ENCODE peak calls at places on chromosomes 4 and X, in six cellular contexts. G, R, A, Y, P and E are unnamed samples.

GRCh38 chr4:63556332-63556731 is 852.9 kb downstream of the TECRL start:
- DNase-seq in G (no peak), R (no peak), A (no peak), Y (no peak), P (no peak), E (no peak)

GRCh38 chrX:115038406-115038805 is 21.0 kb upstream of the IL13RA2 start:
- DNase-seq in G (no peak), R (no peak), A (no peak), Y (no peak), P (no peak), E (no peak)

GRCh38 chrX:130944230-130944629 is 41.2 kb upstream of the ENOX2 start:
- DNase-seq in G (no peak), R (no peak), A (no peak), Y (no peak), P (no peak), E (no peak)

GRCh38 chrX:39058724-39059123 is 257.5 kb downstream of the MID1IP1 start:
- DNase-seq in G (no peak), R (no peak), A (no peak), Y (no peak), P (no peak), E (no peak)

GRCh38 chr4:165324203-165324917 is 3.1 kb upstream of the MSMO1 start:
- DNase-seq in G (no peak), R (no peak), A (no peak), Y (no peak), P (no peak), E (no peak)

GRCh38 chrX:148133099-148133725 is 152.1 kb downstream of the FMR1NB start:
- DNase-seq in G (no peak), R (no peak), A (no peak), Y (no peak), P (no peak), E (no peak)

GRCh38 chr4:182245541-182246245 is 2.5 kb downstream of the TENM3 start:
- DNase-seq in G (no peak), R (no peak), A (no peak), Y (no peak), P (peak; percentile 29), E (no peak)

GRCh38 chrX:70292788-70293187 is 2.9 kb downstream of the KIF4A start:
- DNase-seq in G (no peak), R (no peak), A (no peak), Y (no peak), P (no peak), E (no peak)

GRCh38 chrX:45771560-45772340 is 571.1 kb upstream of the DIPK2B start:
- DNase-seq in G (no peak), R (peak; percentile 42), A (peak; percentile 40), Y (peak; percentile 37), P (no peak), E (no peak)

GRCh38 chrX:40831750-40832149 is 96.4 kb upstream of the MED14 start:
- DNase-seq in G (no peak), R (peak; percentile 43), A (no peak), Y (no peak), P (no peak), E (no peak)

GRCh38 chrX:3177851-3178250 is 136.6 kb downstream of the ARSF start:
- DNase-seq in G (no peak), R (no peak), A (no peak), Y (no peak), P (no peak), E (no peak)

GRCh38 chr4:94827481-94828110 is 69.8 kb downstream of the BMPR1B start:
- DNase-seq in G (no peak), R (no peak), A (no peak), Y (no peak), P (no peak), E (no peak)

GRCh38 chr4:114980932-114981693 is 132.3 kb downstream of the NDST4 start:
- DNase-seq in G (no peak), R (no peak), A (no peak), Y (no peak), P (no peak), E (no peak)

GRCh38 chr4:40963912-40964478 is 214.2 kb downstream of the NSUN7 start:
- DNase-seq in G (no peak), R (no peak), A (no peak), Y (no peak), P (no peak), E (no peak)

GRCh38 chrX:96432647-96433046 is 252.0 kb upstream of the DIAPH2 start:
- DNase-seq in G (no peak), R (no peak), A (no peak), Y (no peak), P (no peak), E (no peak)

GRCh38 chr4:85755285-85755684 is 280.3 kb downstream of the ARHGAP24 start:
- DNase-seq in G (no peak), R (no peak), A (no peak), Y (no peak), P (no peak), E (no peak)

GRCh38 chr4:8409271-8410065 is 31.1 kb downstream of the ACOX3 start:
- DNase-seq in G (no peak), R (peak; percentile 79), A (peak; percentile 48), Y (no peak), P (no peak), E (no peak)

GRCh38 chrX:49042581-49043219 is 457 bp downstream of the TFE3 start:
- DNase-seq in G (no peak), R (no peak), A (no peak), Y (no peak), P (no peak), E (no peak)

GRCh38 chrX:155056877-155057792 is 13.8 kb downstream of the CMC4 start:
- DNase-seq in G (no peak), R (peak; percentile 66), A (peak; percentile 26), Y (peak; percentile 22), P (peak; percentile 74), E (no peak)

GRCh38 chr4:71130827-71131603 is 137.6 kb downstream of the DCK start:
- DNase-seq in G (no peak), R (no peak), A (no peak), Y (no peak), P (peak; percentile 58), E (no peak)

GRCh38 chr4:72209600-72209999 is 177.8 kb downstream of the NPFFR2 start:
- DNase-seq in G (no peak), R (no peak), A (no peak), Y (no peak), P (no peak), E (no peak)

GRCh38 chrX:68699960-68700746 is 52.7 kb downstream of the STARD8 start:
- DNase-seq in G (no peak), R (no peak), A (no peak), Y (no peak), P (no peak), E (no peak)

GRCh38 chr4:5079581-5079980 is 28.3 kb downstream of the STK32B start:
- DNase-seq in G (no peak), R (no peak), A (no peak), Y (no peak), P (no peak), E (no peak)

GRCh38 chrX:72128183-72128834 is 3.4 kb downstream of the RTL5 start:
- DNase-seq in G (no peak), R (no peak), A (no peak), Y (no peak), P (no peak), E (no peak)

GRCh38 chr4:55256787-55257186 is 89.3 kb upstream of the SRD5A3 start:
- DNase-seq in G (no peak), R (no peak), A (no peak), Y (no peak), P (peak; percentile 12), E (no peak)

GRCh38 chrX:41921492-41922124 is 1.7 kb downstream of the CASK start:
- DNase-seq in G (no peak), R (no peak), A (no peak), Y (no peak), P (peak; percentile 4), E (no peak)